ENCODE peak calls at places on chromosomes 4 and X, in five cellular contexts. C is brain microvascular endothelial cell; S is naive thymus-derived CD4-positive, alpha-beta T cell; Q is H7; L is GM23248. E is an unnamed sample.
A peak's percentile ranks its signal among the peaks of the same experiment; 100 is the strongest.

GRCh38 chr4:140947507-140947906 is 185.8 kb downstream of the RNF150 start:
- DNase-seq in S (no peak), L (no peak), C (peak; percentile 72), Q (no peak), E (no peak)

GRCh38 chrX:70454441-70455365 is 10.1 kb downstream of the DLG3 start:
- DNase-seq in C (peak; percentile 49), L (peak; percentile 50), Q (peak; percentile 96), S (peak; percentile 72), E (no peak)

GRCh38 chr4:175386776-175387507 is 425.1 kb downstream of the GPM6A start:
- DNase-seq in Q (no peak), C (no peak), L (no peak), S (no peak), E (no peak)

GRCh38 chr4:111788046-111788642 is 357.1 kb upstream of the FAM241A start:
- DNase-seq in C (no peak), S (no peak), Q (peak; percentile 58), L (no peak), E (no peak)

GRCh38 chr4:16916719-16917337 is 18.4 kb upstream of the LDB2 start:
- DNase-seq in Q (peak; percentile 81), S (peak; percentile 35), C (peak; percentile 33), L (peak; percentile 25), E (peak; percentile 62)

GRCh38 chr4:109945056-109945455 is 32.4 kb downstream of the EGF start:
- DNase-seq in C (no peak), S (no peak), Q (no peak), L (peak; percentile 34), E (no peak)

GRCh38 chr4:64781737-64782326 is 372.6 kb upstream of the TECRL start:
- DNase-seq in L (peak; percentile 42), S (no peak), C (peak; percentile 26), Q (peak; percentile 1), E (no peak)

GRCh38 chrX:341541-342101 is 23.0 kb upstream of the GTPBP6 start:
- DNase-seq in L (no peak), C (no peak), S (peak; percentile 3), Q (no peak), E (no peak)

GRCh38 chrX:47030339-47030738 is 47.9 kb upstream of the RGN start:
- DNase-seq in L (peak; percentile 58), Q (peak; percentile 40), S (peak; percentile 16), C (peak; percentile 47), E (peak; percentile 11)

GRCh38 chr4:95638920-95639501 is 90.2 kb upstream of the UNC5C start:
- DNase-seq in S (no peak), Q (no peak), L (no peak), C (no peak), E (no peak)

GRCh38 chr4:153542131-153542530 is 76.0 kb downstream of the TMEM131L start:
- DNase-seq in L (no peak), C (no peak), Q (no peak), S (no peak), E (no peak)

GRCh38 chr4:91086008-91086407 is 958.8 kb downstream of the CCSER1 start:
- DNase-seq in C (no peak), L (no peak), S (no peak), Q (peak; percentile 2), E (no peak)

GRCh38 chrX:120653000-120653399 is 23.1 kb upstream of the C1GALT1C1 start:
- DNase-seq in C (no peak), L (peak; percentile 39), S (no peak), Q (no peak), E (no peak)

GRCh38 chrX:107272431-107272921 is 66.1 kb downstream of the DNAAF6 start:
- DNase-seq in L (no peak), C (no peak), S (no peak), Q (peak; percentile 69), E (no peak)

GRCh38 chrX:71493111-71493613 is 39.7 kb upstream of the OGT start:
- DNase-seq in C (no peak), S (no peak), Q (no peak), L (peak; percentile 13), E (no peak)

GRCh38 chrX:53088136-53088974 is 5.6 kb upstream of the KANTR start:
- DNase-seq in S (peak; percentile 89), L (peak; percentile 80), C (peak; percentile 73), Q (peak; percentile 91), E (no peak)

GRCh38 chr4:6120361-6120760 is 80.0 kb downstream of the JAKMIP1 start:
- DNase-seq in Q (no peak), L (no peak), C (no peak), S (no peak), E (no peak)

GRCh38 chrX:15749642-15750610 is 11.9 kb downstream of the CA5B start:
- DNase-seq in L (peak; percentile 69), Q (no peak), S (peak; percentile 20), C (no peak), E (no peak)

GRCh38 chr4:169791527-169792156 is 33.9 kb upstream of the HPF1 start:
- DNase-seq in Q (peak; percentile 67), C (peak; percentile 75), S (no peak), L (peak; percentile 86), E (peak; percentile 54)

GRCh38 chr4:114558446-114559020 is 40.1 kb upstream of the UGT8 start:
- DNase-seq in L (no peak), C (no peak), Q (no peak), S (no peak), E (no peak)

GRCh38 chrX:81414630-81415029 is 212.7 kb downstream of the SH3BGRL start:
- DNase-seq in C (no peak), S (no peak), L (peak; percentile 4), Q (no peak), E (no peak)

GRCh38 chr4:6912412-6912811 is 2.8 kb downstream of the TBC1D14 start:
- DNase-seq in S (no peak), C (no peak), Q (no peak), L (no peak), E (no peak)

GRCh38 chr4:921830-922331 is 10.2 kb downstream of the GAK start:
- DNase-seq in L (no peak), S (no peak), C (no peak), Q (peak; percentile 16), E (no peak)

GRCh38 chrX:132413459-132413858 is 75.4 kb downstream of the MBNL3 start:
- DNase-seq in C (no peak), L (no peak), S (no peak), Q (peak; percentile 69), E (no peak)

GRCh38 chr4:26748805-26749204 is 111.8 kb upstream of the STIM2 start:
- DNase-seq in C (no peak), S (no peak), L (no peak), Q (no peak), E (peak; percentile 50)

GRCh38 chrX:133660356-133660755 is 245.1 kb upstream of the GPC4 start:
- DNase-seq in L (peak; percentile 79), S (no peak), Q (no peak), C (no peak), E (no peak)

E was measured in GDM1.